ENCODE peak calls at places on chromosome 17, in four cellular contexts. Z is CD4-positive, alpha-beta T cell; U is amniotic stem cell; L is transverse colon. H is an unnamed sample.

GRCh38 chr17:72715906-72716572 is 376.4 kb downstream of the SLC39A11 start:
- DNase-seq in U (peak), Z (no peak), L (no peak), H (no peak)

GRCh38 chr17:1908699-1909309 is 79.0 kb downstream of the RPA1 start:
- DNase-seq in U (peak), Z (peak), L (peak), H (no peak)

GRCh38 chr17:75345514-75346167 is 56.4 kb upstream of the SLC25A19 start:
- DNase-seq in Z (peak), L (peak), U (no peak), H (peak)

GRCh38 chr17:40791808-40792436 is 7.8 kb downstream of the KRT28 start:
- DNase-seq in U (peak), Z (no peak), L (no peak), H (no peak)

GRCh38 chr17:49545007-49545660 is 30.5 kb upstream of the NXPH3 start:
- DNase-seq in U (no peak), Z (no peak), L (no peak), H (no peak)

GRCh38 chr17:17351356-17351891 is 48.3 kb downstream of the NT5M start:
- DNase-seq in U (no peak), L (no peak), Z (no peak), H (no peak)

GRCh38 chr17:50447870-50448573 is 20.7 kb downstream of the CHAD start:
- DNase-seq in L (peak), Z (no peak), U (no peak), H (no peak)

GRCh38 chr17:41463746-41464145 is 3.4 kb downstream of the KRT32 start:
- DNase-seq in L (no peak), U (no peak), Z (no peak), H (no peak)

GRCh38 chr17:8490256-8491023 is 54.8 kb downstream of the NDEL1 start:
- DNase-seq in L (no peak), Z (no peak), U (no peak), H (no peak)

GRCh38 chr17:42315402-42316156 is 27.3 kb downstream of the STAT5A start:
- DNase-seq in Z (no peak), U (no peak), L (peak), H (no peak)

GRCh38 chr17:59093702-59094231 is 12.9 kb downstream of the TRIM37 start:
- DNase-seq in Z (no peak), L (peak), U (peak), H (no peak)

GRCh38 chr17:7019839-7020519 is 2.9 kb upstream of the BCL6B start:
- DNase-seq in L (peak), U (no peak), Z (no peak), H (no peak)

GRCh38 chr17:27928546-27928945 is 35.4 kb upstream of the LYRM9 start:
- DNase-seq in L (no peak), U (no peak), Z (no peak), H (no peak)

GRCh38 chr17:61568219-61569072 is 22.6 kb downstream of the NACA2 start:
- DNase-seq in L (no peak), Z (no peak), U (no peak), H (no peak)

GRCh38 chr17:10224592-10225195 is 26.3 kb upstream of the GAS7 start:
- DNase-seq in Z (no peak), L (no peak), U (no peak), H (no peak)

GRCh38 chr17:65627892-65628622 is 66.6 kb upstream of the AXIN2 start:
- DNase-seq in U (peak), L (peak), Z (no peak), H (no peak)